ENCODE peak calls at places on chromosome 4, in nine cellular contexts. O, P, Q, E, I, A, T, H and Y are unnamed samples.

GRCh38 chr4:150722908-150723362 is 141.0 kb downstream of the MAB21L2 start:
- DNase-seq in P (peak), I (no peak), H (peak), A (no peak), T (no peak), O (no peak), Q (peak), E (no peak), Y (no peak)

GRCh38 chr4:67020079-67020807 is 525.1 kb downstream of the CENPC start:
- DNase-seq in Q (no peak), A (no peak), I (no peak), T (peak), O (no peak), H (no peak), E (no peak), P (peak), Y (no peak)

GRCh38 chr4:38275331-38275821 is 315.2 kb downstream of the PTTG2 start:
- DNase-seq in E (peak), T (no peak), H (no peak), P (no peak), A (no peak), O (no peak), Q (no peak), I (no peak), Y (peak)

GRCh38 chr4:36011381-36011780 is 232.9 kb downstream of the ARAP2 start:
- DNase-seq in Q (no peak), T (no peak), O (no peak), P (no peak), I (no peak), A (no peak), H (no peak), E (no peak), Y (no peak)

GRCh38 chr4:15541941-15542340 is 72.3 kb downstream of the CC2D2A start:
- DNase-seq in A (no peak), E (no peak), H (no peak), Q (no peak), T (no peak), O (no peak), P (no peak), I (no peak), Y (no peak)

GRCh38 chr4:107117726-107118125 is 81.6 kb upstream of the DKK2 start:
- DNase-seq in T (no peak), Q (no peak), A (no peak), H (no peak), I (no peak), O (no peak), E (no peak), P (no peak), Y (no peak)

GRCh38 chr4:48175806-48176205 is 41.8 kb upstream of the TXK start:
- DNase-seq in P (no peak), O (no peak), I (no peak), T (peak), Q (no peak), E (no peak), H (no peak), A (no peak), Y (peak)

GRCh38 chr4:150779707-150780106 is 197.8 kb downstream of the MAB21L2 start:
- DNase-seq in O (no peak), P (no peak), I (no peak), A (no peak), Q (no peak), H (no peak), T (no peak), E (no peak), Y (no peak)

GRCh38 chr4:38290360-38290759 is 330.2 kb downstream of the PTTG2 start:
- DNase-seq in P (peak), E (no peak), O (no peak), Q (no peak), T (peak), I (no peak), A (no peak), H (no peak), Y (no peak)